ENCODE peak calls at places on chromosomes 7 and 10, in nine cellular contexts. I, W, G, Z, J, E, N, H and D are unnamed samples.

GRCh38 chr10:93579089-93579488 is 12.6 kb downstream of the FFAR4 start:
- DNase-seq in I (no peak), J (no peak), E (no peak), H (no peak), W (no peak), Z (no peak), G (no peak), N (peak; percentile 78), D (no peak)

GRCh38 chr10:67239864-67240497 is 314.1 kb downstream of the LRRTM3 start:
- DNase-seq in N (no peak), J (no peak), E (no peak), I (no peak), G (no peak), W (no peak), H (no peak), Z (no peak), D (no peak)

GRCh38 chr7:121138262-121138933 is 149.9 kb downstream of the CPED1 start:
- DNase-seq in E (no peak), Z (no peak), J (no peak), G (no peak), I (no peak), H (no peak), W (no peak), N (peak; percentile 12), D (no peak)

GRCh38 chr10:95188593-95188992 is 5.4 kb upstream of the ACSM6 start:
- DNase-seq in Z (no peak), I (no peak), N (no peak), E (no peak), J (no peak), W (no peak), G (no peak), H (no peak), D (no peak)

GRCh38 chr7:126659124-126659523 is 593.6 kb downstream of the GRM8 start:
- DNase-seq in G (no peak), W (no peak), I (no peak), Z (no peak), E (no peak), J (no peak), H (no peak), N (no peak), D (no peak)

GRCh38 chr7:13874783-13875182 is 114.7 kb downstream of the ETV1 start:
- DNase-seq in J (no peak), Z (no peak), N (peak; percentile 54), H (no peak), E (no peak), W (no peak), G (no peak), I (no peak), D (no peak)

GRCh38 chr10:70693619-70694286 is 21.4 kb downstream of the ADAMTS14 start:
- DNase-seq in Z (no peak), W (no peak), H (no peak), G (peak; percentile 95), I (no peak), J (no peak), E (no peak), N (peak; percentile 82), D (no peak)

GRCh38 chr7:12923971-12924370 is 236.5 kb downstream of the ARL4A start:
- DNase-seq in E (no peak), N (peak; percentile 37), I (no peak), W (no peak), Z (no peak), J (peak; percentile 40), H (no peak), G (no peak), D (no peak)

GRCh38 chr7:143499743-143500348 is 22.2 kb downstream of the TAS2R41 start:
- DNase-seq in I (no peak), E (no peak), W (no peak), N (peak; percentile 21), J (no peak), Z (no peak), G (no peak), H (no peak), D (no peak)

GRCh38 chr7:56074371-56074791 is 10.3 kb downstream of the SUMF2 start:
- DNase-seq in N (peak; percentile 81), Z (peak; percentile 27), J (peak; percentile 85), E (peak; percentile 85), W (peak; percentile 59), G (peak; percentile 52), I (peak; percentile 51), H (peak; percentile 70), D (peak; percentile 75)

GRCh38 chr7:130276796-130277762 is 10.4 kb downstream of the CPA2 start:
- DNase-seq in H (no peak), J (peak; percentile 15), N (peak; percentile 90), E (no peak), W (no peak), Z (peak; percentile 14), G (no peak), I (no peak), D (no peak)

GRCh38 chr7:150753826-150754603 is 16.8 kb downstream of the GIMAP5 start:
- DNase-seq in Z (no peak), H (no peak), G (no peak), N (peak; percentile 18), W (no peak), I (no peak), E (no peak), J (no peak), D (no peak)

GRCh38 chr10:97919012-97919411 is 69.4 kb downstream of the GOLGA7B start:
- DNase-seq in E (no peak), I (no peak), J (no peak), H (no peak), G (no peak), W (no peak), Z (no peak), N (peak; percentile 14), D (no peak)

GRCh38 chr10:16965740-16966447 is 148.7 kb upstream of the RSU1 start:
- DNase-seq in W (no peak), J (peak; percentile 97), H (no peak), E (no peak), G (peak; percentile 97), N (peak; percentile 94), I (no peak), Z (no peak), D (no peak)

GRCh38 chr7:149126662-149127321 is 668 bp upstream of the ZNF425 start:
- DNase-seq in J (no peak), H (peak; percentile 73), E (peak; percentile 71), G (no peak), I (peak; percentile 37), N (peak; percentile 56), W (peak; percentile 69), Z (peak; percentile 41), D (no peak)

GRCh38 chr10:6314620-6315205 is 112.0 kb downstream of the PFKFB3 start:
- DNase-seq in Z (no peak), I (no peak), H (no peak), W (no peak), J (peak; percentile 17), E (peak; percentile 47), N (peak; percentile 13), G (no peak), D (no peak)

GRCh38 chr10:17836917-17837316 is 27.8 kb downstream of the MRC1 start:
- DNase-seq in N (peak; percentile 82), H (no peak), W (no peak), G (no peak), Z (no peak), I (no peak), J (peak; percentile 40), E (peak; percentile 58), D (no peak)

GRCh38 chr7:66880009-66880554 is 40.9 kb upstream of the TMEM248 start:
- DNase-seq in Z (no peak), N (no peak), J (no peak), I (no peak), W (no peak), E (no peak), G (no peak), H (no peak), D (no peak)

GRCh38 chr10:93006435-93007039 is 54.1 kb upstream of the CYP26C1 start:
- DNase-seq in W (no peak), I (no peak), H (no peak), G (peak; percentile 27), N (peak; percentile 57), E (no peak), J (peak; percentile 46), Z (no peak), D (peak; percentile 12)

GRCh38 chr7:80324032-80324431 is 187.8 kb downstream of the GNAT3 start:
- DNase-seq in I (no peak), W (no peak), N (peak; percentile 98), Z (no peak), G (no peak), E (no peak), H (no peak), J (peak; percentile 92), D (no peak)